ENCODE peak calls at places on chromosomes 12 and 14, in five cellular contexts. T is astrocyte of the cerebellum, Z is glomerular endothelial cell, V is frontal cortex, F is RWPE2. Q is an unnamed sample.

GRCh38 chr14:24816011-24816928 is 182.3 kb upstream of the GZMB start:
- DNase-seq in T (no peak), Z (no peak), V (no peak), F (no peak), Q (peak)

GRCh38 chr12:108442077-108442476 is 73.0 kb upstream of the FICD start:
- DNase-seq in T (no peak), Z (no peak), V (no peak), F (no peak), Q (no peak)

GRCh38 chr12:1630081-1630826 is 1.2 kb downstream of the WNT5B start:
- DNase-seq in T (no peak), Z (no peak), V (peak), F (no peak), Q (no peak)

GRCh38 chr12:121295746-121296617 is 527 bp downstream of the CAMKK2 start:
- DNase-seq in T (no peak), Z (no peak), V (no peak), F (no peak), Q (peak)

GRCh38 chr14:23550131-23550826 is 1.3 kb downstream of the ZFHX2 start:
- DNase-seq in T (no peak), Z (no peak), V (no peak), F (no peak), Q (no peak)

GRCh38 chr14:23704890-23705289 is 68.7 kb downstream of the DHRS2 start:
- DNase-seq in T (no peak), Z (no peak), V (no peak), F (no peak), Q (no peak)

GRCh38 chr12:28110329-28110728 is 79.9 kb upstream of the CCDC91 start:
- DNase-seq in T (no peak), Z (no peak), V (no peak), F (no peak), Q (no peak)

GRCh38 chr12:47888127-47888819 is 16.5 kb downstream of the VDR start:
- DNase-seq in T (no peak), Z (no peak), V (no peak), F (no peak), Q (no peak)

GRCh38 chr14:24115451-24116110 is 832 bp upstream of the NRL start:
- DNase-seq in T (no peak), Z (no peak), V (no peak), F (no peak), Q (no peak)

GRCh38 chr12:10966314-10966713 is 20.4 kb downstream of the TAS2R50 start:
- DNase-seq in T (no peak), Z (no peak), V (no peak), F (no peak), Q (no peak)

GRCh38 chr12:28222081-28222700 is 31.9 kb downstream of the CCDC91 start:
- DNase-seq in T (no peak), Z (no peak), V (no peak), F (no peak), Q (no peak)

GRCh38 chr12:109617496-109617895 is 43.9 kb downstream of the MVK start:
- DNase-seq in T (no peak), Z (no peak), V (peak), F (no peak), Q (no peak)

GRCh38 chr12:116039081-116039480 is 238.4 kb downstream of the MED13L start:
- DNase-seq in T (no peak), Z (no peak), V (no peak), F (no peak), Q (no peak)

GRCh38 chr14:69137456-69138188 is 15.3 kb downstream of the DCAF5 start:
- DNase-seq in T (no peak), Z (no peak), V (no peak), F (no peak), Q (peak)

GRCh38 chr12:76180401-76181277 is 96.2 kb upstream of the NAP1L1 start:
- DNase-seq in T (no peak), Z (no peak), V (no peak), F (no peak), Q (no peak)